ENCODE peak calls at places on chromosomes 12 and 14, in five cellular contexts. X is GM18507, M is nephron progenitor cell, R is hippocampal formation, L is omental fat pad. O is an unnamed sample.
A peak's percentile ranks its signal among the peaks of the same experiment; 100 is the strongest.

GRCh38 chr14:56745091-56745490 is 65.2 kb downstream of the OTX2 start:
- DNase-seq in X (no peak), M (no peak), R (no peak), L (no peak), O (no peak)

GRCh38 chr12:100675432-100675831 is 101.9 kb downstream of the GAS2L3 start:
- DNase-seq in X (no peak), M (no peak), R (peak; percentile 14), L (no peak), O (no peak)

GRCh38 chr12:77299001-77299400 is 233.6 kb upstream of the E2F7 start:
- DNase-seq in X (no peak), M (no peak), R (no peak), L (no peak), O (no peak)

GRCh38 chr14:26596722-26597030 is 1.2 kb downstream of the NOVA1 start:
- DNase-seq in X (no peak), M (peak; percentile 12), R (peak; percentile 50), L (no peak), O (no peak)

GRCh38 chr12:58176296-58176869 is 235.0 kb downstream of the ATP23 start:
- DNase-seq in X (no peak), M (peak; percentile 63), R (no peak), L (no peak), O (peak; percentile 78)

GRCh38 chr12:123897221-123897620 is 75.4 kb downstream of the CCDC92 start:
- DNase-seq in X (no peak), M (no peak), R (no peak), L (no peak), O (no peak)

GRCh38 chr12:28925726-28926376 is 223.2 kb upstream of the FAR2 start:
- DNase-seq in X (no peak), M (no peak), R (no peak), L (no peak), O (no peak)

GRCh38 chr12:57049890-57050289 is at the start of gene MYO1A:
- DNase-seq in X (no peak), M (peak; percentile 27), R (no peak), L (no peak), O (peak; percentile 48)

GRCh38 chr12:23760495-23760894 is 189.0 kb downstream of the SOX5 start:
- DNase-seq in X (no peak), M (no peak), R (no peak), L (no peak), O (peak; percentile 72)

GRCh38 chr12:6288235-6288634 is 22.2 kb upstream of the PLEKHG6 start:
- DNase-seq in X (no peak), M (no peak), R (no peak), L (no peak), O (no peak)

GRCh38 chr12:104213952-104214351 is 1.6 kb upstream of the TXNRD1 start:
- DNase-seq in X (no peak), M (no peak), R (no peak), L (no peak), O (no peak)

GRCh38 chr14:90503582-90503981 is 106.8 kb downstream of the CALM1 start:
- DNase-seq in X (no peak), M (no peak), R (no peak), L (no peak), O (no peak)

GRCh38 chr12:85468356-85469157 is 188.5 kb downstream of the ALX1 start:
- DNase-seq in X (peak; percentile 18), M (peak; percentile 54), R (peak; percentile 5), L (no peak), O (peak; percentile 58)

GRCh38 chr12:101924647-101925046 is 47.3 kb downstream of the DRAM1 start:
- DNase-seq in X (no peak), M (no peak), R (no peak), L (no peak), O (no peak)

GRCh38 chr12:103769240-103769945 is 71.6 kb downstream of the NT5DC3 start:
- DNase-seq in X (no peak), M (no peak), R (no peak), L (no peak), O (no peak)

GRCh38 chr12:6067152-6067916 is 57.1 kb downstream of the VWF start:
- DNase-seq in X (no peak), M (peak; percentile 38), R (no peak), L (no peak), O (peak; percentile 72)

GRCh38 chr12:79678306-79678705 is 12.5 kb downstream of the PAWR start:
- DNase-seq in X (no peak), M (no peak), R (no peak), L (no peak), O (no peak)

GRCh38 chr12:124531906-124532305 is 35.5 kb downstream of the NCOR2 start:
- DNase-seq in X (no peak), M (no peak), R (no peak), L (no peak), O (no peak)

GRCh38 chr14:104287301-104288009 is 149.1 kb downstream of the KIF26A start:
- DNase-seq in X (no peak), M (no peak), R (no peak), L (no peak), O (no peak)

GRCh38 chr12:79371226-79371625 is 319.5 kb downstream of the PAWR start:
- DNase-seq in X (no peak), M (no peak), R (no peak), L (no peak), O (no peak)

GRCh38 chr12:62913380-62913779 is 21.6 kb downstream of the PPM1H start:
- DNase-seq in X (no peak), M (no peak), R (no peak), L (no peak), O (no peak)

O was measured in neural progenitor cell.